ENCODE peak calls at places on chromosomes 2 and 18, in six cellular contexts. G is body of pancreas; U is NT2/D1; O is heart left ventricle; T is CD8-positive, alpha-beta memory T cell; Q is lower lobe of right lung. P is an unnamed sample.
A peak's percentile ranks its signal among the peaks of the same experiment; 100 is the strongest.

GRCh38 chr2:222160125-222160524 is 138.7 kb downstream of the PAX3 start:
- DNase-seq in G (no peak), Q (no peak), U (no peak), T (no peak), O (no peak), P (no peak)

GRCh38 chr2:233489666-233490065 is 76.9 kb downstream of the USP40 start:
- DNase-seq in T (no peak), O (no peak), U (no peak), Q (no peak), G (no peak), P (no peak)

GRCh38 chr2:209960676-209961630 is 41.5 kb upstream of the RPE start:
- DNase-seq in T (no peak), O (peak; percentile 31), U (peak; percentile 94), G (peak; percentile 60), Q (peak; percentile 49), P (no peak)

GRCh38 chr2:37655442-37655841 is 16.0 kb downstream of the CDC42EP3 start:
- DNase-seq in G (no peak), T (no peak), Q (no peak), U (no peak), O (no peak), P (no peak)

GRCh38 chr18:32021756-32022564 is 3.3 kb downstream of the RNF125 start:
- DNase-seq in U (no peak), Q (no peak), T (no peak), G (no peak), O (no peak), P (no peak)

GRCh38 chr2:122191331-122191730 is 435.9 kb downstream of the TSN start:
- DNase-seq in Q (no peak), T (no peak), G (peak; percentile 21), U (peak; percentile 47), O (no peak), P (no peak)

GRCh38 chr2:43737097-43737854 is 36.6 kb upstream of the DYNC2LI1 start:
- DNase-seq in T (no peak), G (no peak), O (no peak), U (no peak), Q (no peak), P (peak; percentile 79)

GRCh38 chr18:29154196-29154757 is 977.3 kb upstream of the CDH2 start:
- DNase-seq in U (no peak), O (no peak), G (no peak), Q (no peak), T (no peak), P (no peak)

GRCh38 chr2:49210191-49210590 is 55.9 kb upstream of the FSHR start:
- DNase-seq in Q (no peak), G (peak; percentile 31), T (no peak), O (no peak), U (peak; percentile 65), P (no peak)

GRCh38 chr2:98486374-98486981 is 41.8 kb downstream of the INPP4A start:
- DNase-seq in G (no peak), O (no peak), U (no peak), Q (no peak), T (no peak), P (peak; percentile 51)

GRCh38 chr2:47310801-47311560 is 92.0 kb upstream of the MSH2 start:
- DNase-seq in G (peak; percentile 30), U (no peak), T (no peak), Q (peak; percentile 46), O (peak; percentile 50), P (no peak)

GRCh38 chr2:47334356-47335136 is 68.4 kb upstream of the MSH2 start:
- DNase-seq in G (no peak), T (no peak), Q (no peak), O (peak; percentile 51), U (peak; percentile 80), P (no peak)

GRCh38 chr2:55364189-55365055 is 55.2 kb downstream of the CCDC88A start:
- DNase-seq in U (no peak), G (peak; percentile 57), Q (no peak), O (no peak), T (no peak), P (peak; percentile 69)

GRCh38 chr2:149629003-149629402 is 41.4 kb upstream of the MMADHC start:
- DNase-seq in O (no peak), T (no peak), Q (no peak), G (no peak), U (no peak), P (no peak)

GRCh38 chr2:171181067-171182049 is 20.7 kb upstream of the TLK1 start:
- DNase-seq in Q (no peak), O (no peak), G (no peak), T (no peak), U (no peak), P (no peak)

GRCh38 chr2:220539481-220539880 is 912.1 kb downstream of the SLC4A3 start:
- DNase-seq in Q (no peak), U (no peak), T (no peak), O (no peak), G (no peak), P (no peak)

GRCh38 chr2:96960271-96960955 is 26.0 kb downstream of the FAM178B start:
- DNase-seq in T (peak; percentile 83), G (peak; percentile 84), O (peak; percentile 90), Q (peak; percentile 91), U (peak; percentile 90), P (peak; percentile 88)

GRCh38 chr2:237298323-237299118 is 115.4 kb downstream of the COL6A3 start:
- DNase-seq in Q (peak; percentile 62), U (no peak), G (no peak), T (no peak), O (no peak), P (no peak)

GRCh38 chr2:232292395-232293154 is 86.0 kb upstream of the ALPP start:
- DNase-seq in Q (peak; percentile 60), U (peak; percentile 59), T (peak; percentile 32), G (peak; percentile 64), O (peak; percentile 38), P (peak; percentile 40)

GRCh38 chr2:69734040-69734611 is 7.8 kb upstream of the ANXA4 start:
- DNase-seq in O (no peak), T (no peak), G (no peak), U (no peak), Q (no peak), P (no peak)

GRCh38 chr2:209933499-209934458 is 68.7 kb upstream of the RPE start:
- DNase-seq in Q (no peak), U (no peak), T (no peak), G (peak; percentile 53), O (no peak), P (no peak)

GRCh38 chr2:50492452-50492851 is 539.5 kb downstream of the NRXN1 start:
- DNase-seq in T (no peak), O (no peak), Q (no peak), G (peak; percentile 24), U (peak; percentile 54), P (no peak)

GRCh38 chr18:54479365-54479764 is 111.7 kb upstream of the DYNAP start:
- DNase-seq in T (no peak), Q (no peak), G (no peak), U (no peak), O (no peak), P (no peak)

GRCh38 chr2:138335036-138335435 is 166.5 kb upstream of the SPOPL start:
- DNase-seq in T (no peak), G (no peak), U (no peak), Q (no peak), O (no peak), P (no peak)

GRCh38 chr18:5068856-5069255 is 128.2 kb downstream of the AKAIN1 start:
- DNase-seq in T (no peak), O (no peak), U (no peak), Q (no peak), G (no peak), P (no peak)
- H3K4me3 ChIP-seq in T (no peak overlapping the region), O (no peak overlapping the region), U (no peak overlapping the region), Q (no peak overlapping the region), G (no peak overlapping the region), P (no peak overlapping the region)

GRCh38 chr18:26864658-26865057 is 849 bp downstream of the AQP4 start:
- DNase-seq in Q (no peak), U (no peak), G (no peak), T (no peak), O (no peak), P (no peak)

GRCh38 chr18:26862084-26862483 is 3.4 kb downstream of the AQP4 start:
- DNase-seq in O (no peak), T (no peak), U (no peak), G (no peak), Q (no peak), P (no peak)

GRCh38 chr18:26865557-26865956 is at the start of gene AQP4:
- DNase-seq in O (peak; percentile 68), Q (peak; percentile 76), T (no peak), U (no peak), G (no peak), P (no peak)

GRCh38 chr18:26863122-26863879 is 2.2 kb downstream of the AQP4 start:
- DNase-seq in T (no peak), G (peak; percentile 59), Q (peak; percentile 91), O (peak; percentile 88), U (no peak), P (peak; percentile 22)

DNA sequence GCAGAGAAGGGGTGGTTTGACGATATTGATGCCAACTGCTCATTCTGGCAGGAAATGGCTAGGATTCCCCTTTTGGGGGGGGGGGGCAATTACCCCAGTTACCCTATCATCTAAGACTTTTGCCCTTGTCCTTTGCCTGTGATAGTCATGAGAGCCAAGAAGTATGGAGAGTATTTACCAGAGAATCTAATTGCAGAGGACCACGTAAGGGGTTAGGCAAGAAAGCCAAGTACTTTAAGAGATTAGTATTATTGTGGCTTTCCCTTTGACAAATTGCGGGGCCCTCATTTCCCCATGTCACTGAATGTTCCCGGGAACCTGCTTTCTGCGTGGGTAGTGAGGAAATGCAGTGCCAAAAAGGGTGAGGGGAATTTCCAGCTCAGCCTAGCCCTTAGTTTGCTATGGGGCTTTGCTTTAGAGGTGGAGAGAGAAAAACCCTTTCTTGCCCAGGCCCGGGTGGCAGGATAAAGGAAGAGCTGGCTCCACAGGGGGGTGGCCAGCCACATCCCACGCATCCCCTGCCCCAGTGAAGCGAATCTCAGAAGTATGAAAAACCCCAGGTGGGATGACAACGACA is 1.5 kb downstream of the AQP4 start:
- DNase-seq in U (no peak), T (no peak), Q (no peak), O (no peak), G (no peak), P (no peak)
- H3K4me3 ChIP-seq in U (no peak overlapping the region), T (no peak overlapping the region), Q (peak overlapping the region; percentile 53), O (no peak overlapping the region), G (no peak overlapping the region), P (no peak overlapping the region)

GRCh38 chr2:231037731-231038482 is 584 bp downstream of the C2orf72 start:
- DNase-seq in G (peak; percentile 53), T (no peak), U (no peak), Q (no peak), O (no peak), P (no peak)
- H3K4me3 ChIP-seq in G (no peak overlapping the region), T (no peak overlapping the region), U (peak overlapping the region; percentile 61), Q (peak overlapping the region; percentile 31), O (no peak overlapping the region), P (peak overlapping the region; percentile 36)

DNA sequence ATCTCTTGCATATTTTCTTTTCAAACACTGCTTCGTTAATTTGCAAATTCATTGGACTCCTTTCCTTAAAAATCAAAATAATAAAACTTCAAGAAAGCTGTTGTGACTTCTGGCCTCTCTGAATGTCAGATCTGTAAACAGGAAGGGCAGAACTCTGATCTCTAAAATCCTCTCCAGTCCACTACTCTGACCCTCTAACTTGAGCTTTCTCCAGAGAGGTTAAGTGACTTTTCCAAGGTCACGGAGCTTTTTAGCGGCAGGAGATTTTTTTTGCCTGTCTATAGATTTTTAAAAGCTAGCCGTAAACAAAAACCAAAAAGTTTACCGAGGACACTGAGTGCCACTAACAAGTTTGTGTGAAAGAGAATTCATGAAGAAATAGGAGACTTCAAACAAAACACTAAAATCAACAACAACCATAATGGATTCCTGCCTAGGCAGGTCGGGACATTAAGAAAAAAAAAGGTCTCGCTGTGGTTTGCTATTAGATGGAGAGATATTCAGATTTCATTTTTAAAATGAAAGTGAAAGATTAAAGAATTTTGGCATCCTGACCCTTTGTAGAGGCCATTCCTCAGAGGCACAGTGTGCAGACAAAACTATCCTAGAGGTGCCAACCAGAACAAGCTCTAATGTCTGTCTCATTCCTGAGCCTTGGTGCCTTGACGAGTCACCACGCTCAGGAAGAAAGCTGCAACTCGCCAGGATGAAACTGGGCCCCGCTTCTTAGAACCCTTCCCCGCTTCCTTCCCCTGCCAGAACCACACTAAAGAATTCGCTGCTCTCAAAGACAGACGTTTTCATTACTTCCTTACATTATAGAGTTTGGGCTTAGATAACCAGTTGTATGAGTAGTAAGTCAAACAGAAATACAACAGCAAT is 155.8 kb downstream of the TGIF1 start:
- DNase-seq in G (no peak), O (no peak), T (no peak), U (no peak), Q (no peak), P (no peak)
- H3K4me3 ChIP-seq in G (no peak overlapping the region), O (no peak overlapping the region), T (peak overlapping the region; percentile 57), U (peak overlapping the region; percentile 53), Q (peak overlapping the region; percentile 43), P (peak overlapping the region; percentile 57)